ENCODE peak calls at places on chromosomes 5 and 9, in ten cellular contexts. One of them, this sample, is unnamed.

GRCh38 chr5:94461131-94461530 is 157.3 kb downstream of the KIAA0825 start:
- DNase-seq in CD8-positive, alpha-beta T cell: no peak
- DNase-seq in mesendoderm: no peak
- DNase-seq in cardiac muscle cell: no peak
- DNase-seq in lower lobe of right lung: no peak
- DNase-seq in upper lobe of right lung: no peak
- DNase-seq in H7: no peak
- DNase-seq in GM23338: no peak
- DNase-seq in prostate gland: no peak
- DNase-seq in thyroid gland: no peak
- DNase-seq in this sample: no peak

GRCh38 chr5:128111818-128112448 is 28.4 kb downstream of the SLC12A2 start:
- DNase-seq in CD8-positive, alpha-beta T cell: no peak
- DNase-seq in mesendoderm: no peak
- DNase-seq in cardiac muscle cell: peak; percentile 24
- DNase-seq in lower lobe of right lung: no peak
- DNase-seq in upper lobe of right lung: no peak
- DNase-seq in H7: no peak
- DNase-seq in GM23338: no peak
- DNase-seq in prostate gland: no peak
- DNase-seq in thyroid gland: no peak
- DNase-seq in this sample: no peak

GRCh38 chr5:74430910-74431309 is 209.6 kb downstream of the ENC1 start:
- DNase-seq in CD8-positive, alpha-beta T cell: no peak
- DNase-seq in mesendoderm: no peak
- DNase-seq in cardiac muscle cell: no peak
- DNase-seq in lower lobe of right lung: no peak
- DNase-seq in upper lobe of right lung: no peak
- DNase-seq in H7: no peak
- DNase-seq in GM23338: no peak
- DNase-seq in prostate gland: no peak
- DNase-seq in thyroid gland: no peak
- DNase-seq in this sample: no peak

GRCh38 chr5:42579320-42579719 is 156.1 kb downstream of the GHR start:
- DNase-seq in CD8-positive, alpha-beta T cell: no peak
- DNase-seq in mesendoderm: no peak
- DNase-seq in cardiac muscle cell: no peak
- DNase-seq in lower lobe of right lung: no peak
- DNase-seq in upper lobe of right lung: no peak
- DNase-seq in H7: no peak
- DNase-seq in GM23338: no peak
- DNase-seq in prostate gland: no peak
- DNase-seq in thyroid gland: no peak
- DNase-seq in this sample: no peak

GRCh38 chr5:175809531-175810121 is 61.8 kb upstream of the CPLX2 start:
- DNase-seq in CD8-positive, alpha-beta T cell: no peak
- DNase-seq in mesendoderm: peak; percentile 90
- DNase-seq in cardiac muscle cell: peak; percentile 80
- DNase-seq in lower lobe of right lung: no peak
- DNase-seq in upper lobe of right lung: no peak
- DNase-seq in H7: peak; percentile 70
- DNase-seq in GM23338: peak; percentile 53
- DNase-seq in prostate gland: no peak
- DNase-seq in thyroid gland: no peak
- DNase-seq in this sample: no peak

GRCh38 chr5:61298580-61298979 is 33.5 kb upstream of the ZSWIM6 start:
- DNase-seq in CD8-positive, alpha-beta T cell: no peak
- DNase-seq in mesendoderm: no peak
- DNase-seq in cardiac muscle cell: no peak
- DNase-seq in lower lobe of right lung: no peak
- DNase-seq in upper lobe of right lung: no peak
- DNase-seq in H7: no peak
- DNase-seq in GM23338: no peak
- DNase-seq in prostate gland: no peak
- DNase-seq in thyroid gland: no peak
- DNase-seq in this sample: no peak

GRCh38 chr9:127876026-127876763 is 1.3 kb downstream of the AK1 start:
- DNase-seq in CD8-positive, alpha-beta T cell: no peak
- DNase-seq in mesendoderm: no peak
- DNase-seq in cardiac muscle cell: no peak
- DNase-seq in lower lobe of right lung: peak; percentile 77
- DNase-seq in upper lobe of right lung: peak; percentile 84
- DNase-seq in H7: no peak
- DNase-seq in GM23338: no peak
- DNase-seq in prostate gland: no peak
- DNase-seq in thyroid gland: peak; percentile 86
- DNase-seq in this sample: no peak

GRCh38 chr5:157563373-157564148 is 12.0 kb downstream of the ADAM19 start:
- DNase-seq in CD8-positive, alpha-beta T cell: no peak
- DNase-seq in mesendoderm: no peak
- DNase-seq in cardiac muscle cell: peak; percentile 94
- DNase-seq in lower lobe of right lung: no peak
- DNase-seq in upper lobe of right lung: no peak
- DNase-seq in H7: no peak
- DNase-seq in GM23338: no peak
- DNase-seq in prostate gland: no peak
- DNase-seq in thyroid gland: no peak
- DNase-seq in this sample: no peak

GRCh38 chr5:75685141-75685540 is 32.1 kb downstream of the POC5 start:
- DNase-seq in CD8-positive, alpha-beta T cell: no peak
- DNase-seq in mesendoderm: no peak
- DNase-seq in cardiac muscle cell: no peak
- DNase-seq in lower lobe of right lung: no peak
- DNase-seq in upper lobe of right lung: no peak
- DNase-seq in H7: no peak
- DNase-seq in GM23338: no peak
- DNase-seq in prostate gland: no peak
- DNase-seq in thyroid gland: no peak
- DNase-seq in this sample: no peak
- H3K36me3 ChIP-seq in CD8-positive, alpha-beta T cell: peaks cover 19% of the 10 kb centered on the region
- H3K36me3 ChIP-seq in mesendoderm: no peaks in the 10 kb centered on the region
- H3K36me3 ChIP-seq in cardiac muscle cell: peaks cover 14% of the 10 kb centered on the region
- H3K36me3 ChIP-seq in lower lobe of right lung: peaks cover 53% of the 10 kb centered on the region
- H3K36me3 ChIP-seq in upper lobe of right lung: peaks cover 48% of the 10 kb centered on the region
- H3K36me3 ChIP-seq in H7: peaks cover 3% of the 10 kb centered on the region
- H3K36me3 ChIP-seq in GM23338: no peaks in the 10 kb centered on the region
- H3K36me3 ChIP-seq in prostate gland: no peaks in the 10 kb centered on the region
- H3K36me3 ChIP-seq in thyroid gland: peaks cover 4% of the 10 kb centered on the region
- H3K36me3 ChIP-seq in this sample: peaks cover 11% of the 10 kb centered on the region

GRCh38 chr9:131691969-131692611 is 47.8 kb downstream of the RAPGEF1 start:
- DNase-seq in CD8-positive, alpha-beta T cell: no peak
- DNase-seq in mesendoderm: no peak
- DNase-seq in cardiac muscle cell: no peak
- DNase-seq in lower lobe of right lung: no peak
- DNase-seq in upper lobe of right lung: no peak
- DNase-seq in H7: no peak
- DNase-seq in GM23338: no peak
- DNase-seq in prostate gland: no peak
- DNase-seq in thyroid gland: no peak
- DNase-seq in this sample: no peak

GRCh38 chr9:131692612-131692976 is 47.3 kb downstream of the RAPGEF1 start:
- DNase-seq in CD8-positive, alpha-beta T cell: no peak
- DNase-seq in mesendoderm: no peak
- DNase-seq in cardiac muscle cell: no peak
- DNase-seq in lower lobe of right lung: no peak
- DNase-seq in upper lobe of right lung: no peak
- DNase-seq in H7: no peak
- DNase-seq in GM23338: no peak
- DNase-seq in prostate gland: peak; percentile 40
- DNase-seq in thyroid gland: no peak
- DNase-seq in this sample: no peak

GRCh38 chr9:131693163-131693562 is 46.7 kb downstream of the RAPGEF1 start:
- DNase-seq in CD8-positive, alpha-beta T cell: no peak
- DNase-seq in mesendoderm: no peak
- DNase-seq in cardiac muscle cell: no peak
- DNase-seq in lower lobe of right lung: no peak
- DNase-seq in upper lobe of right lung: no peak
- DNase-seq in H7: no peak
- DNase-seq in GM23338: no peak
- DNase-seq in prostate gland: no peak
- DNase-seq in thyroid gland: no peak
- DNase-seq in this sample: no peak

GRCh38 chr9:131690950-131691573 is 48.8 kb downstream of the RAPGEF1 start:
- DNase-seq in CD8-positive, alpha-beta T cell: no peak
- DNase-seq in mesendoderm: no peak
- DNase-seq in cardiac muscle cell: no peak
- DNase-seq in lower lobe of right lung: no peak
- DNase-seq in upper lobe of right lung: no peak
- DNase-seq in H7: no peak
- DNase-seq in GM23338: no peak
- DNase-seq in prostate gland: no peak
- DNase-seq in thyroid gland: no peak
- DNase-seq in this sample: no peak

DNA sequence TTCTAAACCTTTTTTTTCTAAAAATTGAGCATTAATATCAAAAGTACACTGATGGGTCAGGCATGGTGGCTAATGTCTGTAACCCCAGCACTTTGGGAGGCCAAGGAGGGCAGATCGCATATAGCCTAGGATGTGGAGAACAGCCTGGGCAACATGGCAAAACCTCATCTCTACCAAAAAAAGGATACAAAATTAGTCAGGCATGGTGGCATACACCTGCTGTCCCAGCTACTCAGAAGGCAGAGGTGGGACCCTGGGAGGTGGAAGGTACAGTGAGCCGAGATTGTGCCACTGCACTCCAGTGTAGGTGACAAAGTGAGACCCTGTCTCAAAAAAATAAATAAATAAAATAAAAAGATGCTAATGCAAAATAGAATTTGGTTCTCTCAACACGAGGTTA is 49.4 kb downstream of the RAPGEF1 start:
- DNase-seq in CD8-positive, alpha-beta T cell: no peak
- DNase-seq in mesendoderm: no peak
- DNase-seq in cardiac muscle cell: no peak
- DNase-seq in lower lobe of right lung: no peak
- DNase-seq in upper lobe of right lung: no peak
- DNase-seq in H7: no peak
- DNase-seq in GM23338: no peak
- DNase-seq in prostate gland: no peak
- DNase-seq in thyroid gland: no peak
- DNase-seq in this sample: no peak
- H3K4me3 ChIP-seq in CD8-positive, alpha-beta T cell: no peak overlapping the region
- H3K4me3 ChIP-seq in mesendoderm: no peak overlapping the region
- H3K4me3 ChIP-seq in cardiac muscle cell: no peak overlapping the region
- H3K4me3 ChIP-seq in lower lobe of right lung: no peak overlapping the region
- H3K4me3 ChIP-seq in upper lobe of right lung: no peak overlapping the region
- H3K4me3 ChIP-seq in H7: no peak overlapping the region
- H3K4me3 ChIP-seq in GM23338: no peak overlapping the region
- H3K4me3 ChIP-seq in prostate gland: no peak overlapping the region
- H3K4me3 ChIP-seq in thyroid gland: no peak overlapping the region
- H3K4me3 ChIP-seq in this sample: no peak overlapping the region

DNA sequence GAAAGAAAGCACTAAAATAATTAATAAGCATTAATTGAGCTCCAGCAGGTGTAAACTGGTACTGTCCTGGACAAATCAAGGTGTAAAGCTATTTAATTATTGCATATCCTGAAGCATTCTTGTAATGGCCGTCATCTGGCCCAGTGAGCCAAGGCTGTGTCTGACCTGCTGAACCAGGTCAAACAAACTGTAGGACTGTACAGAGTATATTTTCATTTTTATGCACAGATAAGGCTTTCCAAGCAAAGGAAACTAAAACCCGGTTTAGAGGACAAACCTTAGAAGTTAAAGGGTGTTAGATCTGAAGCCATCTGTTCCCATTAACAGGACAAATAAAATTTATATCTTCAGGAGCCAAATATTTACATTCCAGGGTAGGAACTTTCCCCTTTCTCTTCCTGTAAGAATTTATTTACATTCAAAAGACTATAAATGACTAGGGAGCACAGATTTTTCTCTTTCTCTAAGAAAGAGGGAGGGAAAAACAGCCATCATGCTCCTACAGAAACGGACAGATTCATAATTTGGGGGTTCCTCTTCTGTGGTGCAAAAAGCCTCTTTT is 69.8 kb downstream of the ESM1 start:
- DNase-seq in CD8-positive, alpha-beta T cell: no peak
- DNase-seq in mesendoderm: no peak
- DNase-seq in cardiac muscle cell: no peak
- DNase-seq in lower lobe of right lung: no peak
- DNase-seq in upper lobe of right lung: no peak
- DNase-seq in H7: no peak
- DNase-seq in GM23338: no peak
- DNase-seq in prostate gland: no peak
- DNase-seq in thyroid gland: no peak
- DNase-seq in this sample: no peak
- H3K27me3 ChIP-seq in CD8-positive, alpha-beta T cell: no peaks in the 10 kb centered on the region
- H3K27me3 ChIP-seq in mesendoderm: no peaks in the 10 kb centered on the region
- H3K27me3 ChIP-seq in cardiac muscle cell: no peaks in the 10 kb centered on the region
- H3K27me3 ChIP-seq in lower lobe of right lung: no peaks in the 10 kb centered on the region
- H3K27me3 ChIP-seq in upper lobe of right lung: no peaks in the 10 kb centered on the region
- H3K27me3 ChIP-seq in H7: no peaks in the 10 kb centered on the region
- H3K27me3 ChIP-seq in GM23338: no peaks in the 10 kb centered on the region
- H3K27me3 ChIP-seq in prostate gland: no peaks in the 10 kb centered on the region
- H3K27me3 ChIP-seq in thyroid gland: no peaks in the 10 kb centered on the region
- H3K27me3 ChIP-seq in this sample: no peaks in the 10 kb centered on the region

GRCh38 chr5:1293416-1293996 is 1.4 kb downstream of the TERT start:
- DNase-seq in CD8-positive, alpha-beta T cell: peak; percentile 45
- DNase-seq in mesendoderm: no peak
- DNase-seq in cardiac muscle cell: no peak
- DNase-seq in lower lobe of right lung: no peak
- DNase-seq in upper lobe of right lung: peak; percentile 61
- DNase-seq in H7: peak; percentile 56
- DNase-seq in GM23338: no peak
- DNase-seq in prostate gland: no peak
- DNase-seq in thyroid gland: no peak
- DNase-seq in this sample: no peak

GRCh38 chr5:1292139-1292538 is 2.7 kb downstream of the TERT start:
- DNase-seq in CD8-positive, alpha-beta T cell: no peak
- DNase-seq in mesendoderm: no peak
- DNase-seq in cardiac muscle cell: no peak
- DNase-seq in lower lobe of right lung: no peak
- DNase-seq in upper lobe of right lung: peak; percentile 3
- DNase-seq in H7: no peak
- DNase-seq in GM23338: no peak
- DNase-seq in prostate gland: no peak
- DNase-seq in thyroid gland: no peak
- DNase-seq in this sample: peak; percentile 41

GRCh38 chr5:1293997-1294838 is 650 bp downstream of the TERT start:
- DNase-seq in CD8-positive, alpha-beta T cell: peak; percentile 44
- DNase-seq in mesendoderm: peak; percentile 40
- DNase-seq in cardiac muscle cell: no peak
- DNase-seq in lower lobe of right lung: no peak
- DNase-seq in upper lobe of right lung: no peak
- DNase-seq in H7: peak; percentile 81
- DNase-seq in GM23338: peak; percentile 72
- DNase-seq in prostate gland: no peak
- DNase-seq in thyroid gland: no peak
- DNase-seq in this sample: peak; percentile 54

GRCh38 chr5:1292846-1293415 is 1.9 kb downstream of the TERT start:
- DNase-seq in CD8-positive, alpha-beta T cell: peak; percentile 42
- DNase-seq in mesendoderm: no peak
- DNase-seq in cardiac muscle cell: no peak
- DNase-seq in lower lobe of right lung: no peak
- DNase-seq in upper lobe of right lung: peak; percentile 54
- DNase-seq in H7: no peak
- DNase-seq in GM23338: no peak
- DNase-seq in prostate gland: no peak
- DNase-seq in thyroid gland: no peak
- DNase-seq in this sample: peak; percentile 46

DNA sequence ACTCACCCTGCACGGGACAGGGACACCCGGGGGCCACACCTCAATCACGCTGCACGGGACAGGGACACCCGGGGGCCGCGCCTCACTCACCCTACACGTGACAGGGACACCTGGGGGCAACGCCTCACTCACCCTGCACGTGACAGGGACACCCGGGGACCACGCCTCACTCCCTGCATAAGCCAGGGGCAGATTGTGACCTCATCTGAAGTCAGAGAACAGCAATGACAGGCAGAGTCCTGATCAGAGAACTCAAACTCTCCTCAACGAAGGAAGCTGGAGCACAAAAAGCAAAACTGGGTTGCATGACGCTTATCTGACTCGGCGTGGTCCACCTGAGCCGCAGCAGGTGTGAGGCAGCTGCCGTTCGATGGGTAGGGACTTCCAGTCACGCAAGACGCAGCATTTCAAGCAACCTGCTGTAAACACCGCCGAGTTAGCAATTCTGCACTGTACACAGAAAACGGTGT is 3.2 kb downstream of the TERT start:
- DNase-seq in CD8-positive, alpha-beta T cell: peak; percentile 35
- DNase-seq in mesendoderm: no peak
- DNase-seq in cardiac muscle cell: no peak
- DNase-seq in lower lobe of right lung: no peak
- DNase-seq in upper lobe of right lung: peak; percentile 36
- DNase-seq in H7: no peak
- DNase-seq in GM23338: no peak
- DNase-seq in prostate gland: no peak
- DNase-seq in thyroid gland: no peak
- DNase-seq in this sample: peak; percentile 29
- H3K36me3 ChIP-seq in CD8-positive, alpha-beta T cell: no peaks in the 10 kb centered on the region
- H3K36me3 ChIP-seq in mesendoderm: no peaks in the 10 kb centered on the region
- H3K36me3 ChIP-seq in cardiac muscle cell: no peaks in the 10 kb centered on the region
- H3K36me3 ChIP-seq in lower lobe of right lung: no peaks in the 10 kb centered on the region
- H3K36me3 ChIP-seq in upper lobe of right lung: no peaks in the 10 kb centered on the region
- H3K36me3 ChIP-seq in H7: no peaks in the 10 kb centered on the region
- H3K36me3 ChIP-seq in GM23338: no peaks in the 10 kb centered on the region
- H3K36me3 ChIP-seq in prostate gland: no peaks in the 10 kb centered on the region
- H3K36me3 ChIP-seq in thyroid gland: no peaks in the 10 kb centered on the region
- H3K36me3 ChIP-seq in this sample: no peaks in the 10 kb centered on the region